ENCODE peak calls at places on chromosomes 5 and 9, in seven cellular contexts. M is A549, R is HepG2, G is H1, K is K562, A is SK-N-SH, X is GM12878. T is an unnamed sample.

GRCh38 chr9:35844628-35845301 is 15.7 kb downstream of the TMEM8B start:
- DNase-seq in X (peak; percentile 64), G (no peak), A (no peak), R (no peak), K (no peak), M (peak; percentile 56), T (peak; percentile 94)

GRCh38 chr9:128122809-128123175 is 4.7 kb downstream of the PTGES2 start:
- DNase-seq in A (no peak), M (no peak), R (no peak), G (no peak), K (no peak), X (no peak), T (no peak)

GRCh38 chr5:18811616-18812015 is 1176.4 kb downstream of the CDH18 start:
- DNase-seq in M (no peak), K (no peak), A (no peak), G (no peak), X (no peak), R (no peak), T (no peak)

GRCh38 chr9:93057024-93057702 is 1.3 kb upstream of the SUSD3 start:
- DNase-seq in A (no peak), R (no peak), M (no peak), G (no peak), K (no peak), X (no peak), T (no peak)

GRCh38 chr5:151202381-151203139 is 21.3 kb downstream of the CCDC69 start:
- DNase-seq in X (no peak), M (peak; percentile 16), R (no peak), A (no peak), K (no peak), G (no peak), T (peak; percentile 71)

GRCh38 chr5:177404641-177405134 is 4.2 kb upstream of the PFN3 start:
- DNase-seq in K (peak; percentile 29), X (no peak), G (no peak), R (no peak), M (no peak), A (peak; percentile 87), T (no peak)

GRCh38 chr9:6113312-6113711 is 97.9 kb upstream of the RANBP6 start:
- DNase-seq in K (no peak), R (no peak), G (no peak), A (no peak), X (no peak), M (no peak), T (no peak)

GRCh38 chr5:926416-927171 is 33.9 kb downstream of the TRIP13 start:
- DNase-seq in R (no peak), K (no peak), G (peak; percentile 72), A (peak; percentile 54), X (no peak), M (no peak), T (no peak)

GRCh38 chr9:76697554-76697953 is 66.7 kb upstream of the PCA3 start:
- DNase-seq in K (no peak), G (no peak), A (no peak), X (no peak), M (no peak), R (no peak), T (no peak)

GRCh38 chr5:81787843-81788242 is 36.9 kb upstream of the SSBP2 start:
- DNase-seq in A (no peak), X (no peak), G (peak; percentile 54), R (no peak), K (no peak), M (peak; percentile 36), T (peak; percentile 80)

GRCh38 chr5:121559832-121560231 is 291.9 kb upstream of the FTMT start:
- DNase-seq in G (no peak), X (no peak), K (no peak), R (no peak), A (no peak), M (no peak), T (no peak)

DNA sequence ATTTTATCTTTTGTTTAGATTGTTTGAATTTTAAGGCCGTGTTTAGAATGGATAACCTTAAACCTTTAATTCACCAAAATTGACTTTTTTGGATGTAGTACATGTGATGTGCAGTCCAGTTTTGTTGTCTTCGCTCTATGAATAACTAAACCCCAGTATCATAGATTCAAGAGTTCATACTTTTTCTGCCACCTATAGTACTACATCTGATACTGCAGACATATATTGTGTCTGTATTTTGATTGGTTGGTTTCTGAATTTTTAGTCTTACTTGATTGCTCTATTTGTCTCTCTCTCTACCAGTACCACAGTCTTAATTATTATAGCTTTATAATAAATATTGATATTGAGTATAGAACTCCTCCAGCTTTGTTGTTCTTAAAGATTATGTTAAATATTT is 58.1 kb downstream of the PPIP5K2 start:
- DNase-seq in M (peak; percentile 2), R (no peak), G (no peak), X (no peak), K (no peak), A (peak; percentile 0), T (no peak)
- TF ChIP-seq RFX5 in M (no peak), R (no peak), G (no peak), X (no peak), K (no peak), A (no peak), T (no peak)

DNA sequence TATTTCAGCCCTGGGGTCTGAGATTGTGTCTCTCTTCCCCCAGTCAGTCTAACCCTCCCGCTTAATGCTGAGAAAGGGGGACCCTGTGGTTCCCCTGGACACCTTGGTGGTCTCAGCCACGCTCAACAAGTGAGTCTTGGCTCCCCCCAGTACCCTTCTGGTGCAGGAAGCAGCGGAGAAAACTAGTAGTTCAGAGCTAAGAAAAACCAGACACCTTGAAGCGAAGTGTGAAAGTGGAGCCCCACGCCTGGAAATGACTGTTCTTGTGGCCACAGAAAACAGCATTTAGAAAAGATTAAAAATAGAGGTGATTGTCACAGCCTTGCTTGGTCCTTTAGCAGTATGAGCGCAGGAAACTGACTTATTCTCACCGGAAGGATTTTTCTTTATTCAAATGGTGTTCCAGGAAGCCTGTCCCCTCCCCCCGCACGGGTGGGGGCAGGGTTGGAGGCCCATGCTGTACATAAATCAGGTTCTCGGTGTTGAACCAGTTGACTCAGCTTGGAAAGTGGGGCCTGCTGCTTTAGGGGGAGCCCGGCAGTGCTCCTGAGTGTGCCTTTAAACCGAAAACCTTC is 8.1 kb downstream of the ARPC5L start:
- DNase-seq in X (peak; percentile 61), G (no peak), M (no peak), R (peak; percentile 49), K (peak; percentile 64), A (no peak), T (peak; percentile 37)
- TF ChIP-seq RAD21 in X (peak; percentile 2), G (no peak), M (no peak), R (no peak), K (no peak), A (no peak), T (no peak)

DNA sequence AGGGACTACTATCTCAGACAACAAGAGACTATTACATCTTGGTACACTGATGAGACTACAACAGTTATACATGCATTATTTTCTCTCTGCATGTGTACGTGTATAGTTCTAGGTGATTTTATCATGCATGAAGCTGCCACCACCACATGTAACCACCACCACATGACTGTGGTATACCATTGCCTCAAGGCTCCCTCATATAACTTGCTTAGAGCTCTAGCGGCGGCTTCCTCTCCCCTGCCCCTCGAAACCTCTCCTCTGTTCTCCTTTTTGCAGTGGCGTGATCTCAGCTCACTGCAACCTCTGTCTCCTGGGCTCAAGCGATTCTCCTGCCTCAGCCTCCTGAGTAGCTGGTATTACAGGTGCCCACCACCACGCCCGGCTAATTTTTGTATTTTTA is 162.3 kb downstream of the AOPEP start:
- DNase-seq in G (peak; percentile 24), R (no peak), A (no peak), K (no peak), M (no peak), X (no peak), T (no peak)
- TF ChIP-seq RFX5 in G (no peak), R (no peak), A (no peak), K (no peak), M (no peak), X (no peak), T (no peak)

GRCh38 chr5:32044904-32045303 is 129.2 kb downstream of the GOLPH3 start:
- DNase-seq in G (no peak), X (no peak), R (no peak), A (no peak), M (peak; percentile 34), K (no peak), T (peak; percentile 42)

GRCh38 chr5:32038537-32038936 is 135.6 kb downstream of the GOLPH3 start:
- DNase-seq in M (peak; percentile 18), A (no peak), X (no peak), K (no peak), R (no peak), G (no peak), T (no peak)

GRCh38 chr5:32047056-32047455 is 127.1 kb downstream of the GOLPH3 start:
- DNase-seq in A (no peak), K (no peak), M (no peak), R (no peak), X (no peak), G (no peak), T (no peak)

GRCh38 chr5:32042571-32042970 is 131.5 kb downstream of the GOLPH3 start:
- DNase-seq in M (no peak), A (no peak), X (no peak), G (no peak), K (no peak), R (no peak), T (no peak)
- TF ChIP-seq RAD21 in M (no peak), A (no peak), X (no peak), G (no peak), K (no peak), R (no peak), T (no peak)

GRCh38 chr5:142746532-142746931 is 23.6 kb upstream of the ARHGAP26 start:
- DNase-seq in M (no peak), G (no peak), A (peak; percentile 8), R (no peak), K (no peak), X (no peak), T (no peak)

GRCh38 chr5:142745268-142745667 is 24.9 kb upstream of the ARHGAP26 start:
- DNase-seq in X (no peak), K (no peak), A (no peak), R (no peak), M (no peak), G (no peak), T (no peak)

GRCh38 chr5:142740903-142741302 is 29.3 kb upstream of the ARHGAP26 start:
- DNase-seq in K (no peak), A (no peak), G (no peak), X (no peak), R (no peak), M (no peak), T (no peak)

GRCh38 chr5:142747034-142747433 is 23.1 kb upstream of the ARHGAP26 start:
- DNase-seq in X (no peak), A (no peak), R (no peak), G (no peak), M (no peak), K (no peak), T (peak; percentile 11)

DNA sequence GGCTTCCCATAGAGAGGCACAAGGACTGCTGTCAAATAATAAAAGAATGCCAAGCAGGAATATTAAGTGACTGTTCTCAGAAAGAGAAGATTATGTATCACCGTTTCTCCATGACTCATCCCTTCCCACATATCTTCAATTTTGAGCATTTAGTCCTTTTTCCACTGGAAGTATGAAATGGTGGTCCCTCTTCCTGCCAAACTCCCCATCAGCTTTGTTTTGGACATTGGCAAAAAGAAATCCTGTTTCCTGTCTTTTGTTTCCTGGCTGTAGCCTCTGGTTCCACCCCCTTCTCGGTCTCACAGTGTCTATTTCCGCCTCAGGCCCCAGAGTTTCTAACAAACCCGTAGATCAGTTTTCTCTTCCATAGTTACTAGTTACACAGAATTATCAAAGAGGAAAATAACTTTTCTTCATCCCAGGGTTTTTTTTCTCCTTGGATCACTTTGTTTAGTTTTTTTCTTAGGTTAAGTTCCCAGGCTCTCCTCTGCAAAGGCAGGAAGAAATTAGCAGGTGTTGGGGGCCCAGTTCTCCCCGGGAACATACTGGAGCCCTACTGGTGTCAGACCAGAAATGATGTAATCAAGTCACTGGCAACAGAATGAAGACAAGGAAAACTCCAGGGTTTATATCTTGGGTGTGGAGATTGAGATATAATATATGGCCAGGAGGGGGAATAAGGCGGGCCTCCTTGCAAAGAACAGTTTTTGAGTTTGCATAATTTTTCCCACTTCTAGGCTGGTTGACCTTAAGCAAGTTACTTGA is 26.3 kb upstream of the ARHGAP26 start:
- DNase-seq in K (no peak), G (no peak), R (no peak), M (no peak), A (no peak), X (no peak), T (peak; percentile 31)
- TF ChIP-seq RFX5 in K (no peak), G (no peak), R (no peak), M (no peak), A (no peak), X (no peak), T (no peak)